ENCODE peak calls at places on chromosomes 12 and 14, in five cellular contexts. X, Y, U, V and D are unnamed samples.

GRCh38 chr14:31937730-31938346 is 139.3 kb upstream of the ARHGAP5 start:
- DNase-seq in U (peak; percentile 79), X (peak; percentile 75), V (peak; percentile 98), Y (peak; percentile 55), D (no peak)

GRCh38 chr12:80045594-80045993 is 53.7 kb upstream of the OTOGL start:
- DNase-seq in Y (no peak), V (no peak), U (no peak), X (no peak), D (no peak)

GRCh38 chr12:112905451-112906089 is 1.2 kb upstream of the OAS1 start:
- DNase-seq in U (no peak), X (no peak), V (no peak), Y (no peak), D (no peak)

GRCh38 chr14:39247256-39247655 is 13.5 kb downstream of the MIA2 start:
- DNase-seq in Y (no peak), X (no peak), U (no peak), V (no peak), D (no peak)

GRCh38 chr14:89563503-89563902 is 146.5 kb upstream of the FOXN3 start:
- DNase-seq in X (no peak), U (no peak), Y (no peak), V (no peak), D (no peak)

GRCh38 chr12:42442328-42442759 is 116.4 kb downstream of the PPHLN1 start:
- DNase-seq in Y (no peak), V (peak; percentile 5), U (peak; percentile 70), X (no peak), D (peak; percentile 56)

GRCh38 chr12:116534341-116535121 is 24.6 kb upstream of the MAP1LC3B2 start:
- DNase-seq in X (no peak), Y (no peak), U (peak; percentile 37), V (no peak), D (peak; percentile 57)

GRCh38 chr12:3164454-3165310 is 87.5 kb downstream of the TSPAN9 start:
- DNase-seq in U (no peak), V (peak; percentile 94), X (no peak), Y (no peak), D (no peak)

GRCh38 chr14:86038401-86038985 is 508.5 kb downstream of the FLRT2 start:
- DNase-seq in V (peak; percentile 10), U (peak; percentile 9), Y (no peak), X (peak; percentile 9), D (peak; percentile 72)

GRCh38 chr14:100096656-100097055 is 31.4 kb downstream of the EVL start:
- DNase-seq in Y (no peak), U (no peak), X (no peak), V (no peak), D (no peak)

GRCh38 chr14:86574026-86574777 is 1044.3 kb downstream of the FLRT2 start:
- DNase-seq in Y (no peak), X (no peak), U (no peak), V (peak; percentile 0), D (no peak)

GRCh38 chr14:64880382-64881121 is 845 bp upstream of the SPTB start:
- DNase-seq in X (peak; percentile 73), U (peak; percentile 84), V (no peak), Y (no peak), D (peak; percentile 88)

GRCh38 chr12:106227641-106228319 is 20.0 kb downstream of the CKAP4 start:
- DNase-seq in X (no peak), Y (no peak), V (peak; percentile 47), U (no peak), D (no peak)

GRCh38 chr12:5904969-5905368 is 40.1 kb downstream of the ANO2 start:
- DNase-seq in Y (no peak), X (no peak), U (no peak), V (no peak), D (no peak)

GRCh38 chr14:94005324-94005723 is 8.2 kb downstream of the CCDC197 start:
- DNase-seq in X (no peak), U (peak; percentile 14), Y (no peak), V (no peak), D (peak; percentile 54)

GRCh38 chr12:46558696-46559095 is 186.1 kb upstream of the SLC38A2 start:
- DNase-seq in V (no peak), X (no peak), Y (no peak), U (no peak), D (no peak)

GRCh38 chr12:68011882-68012207 is 22.6 kb downstream of the IFNG-AS1 start:
- DNase-seq in V (no peak), U (no peak), X (no peak), Y (no peak), D (peak; percentile 14)

GRCh38 chr12:40015360-40015759 is 90.5 kb downstream of the SLC2A13 start:
- DNase-seq in X (peak; percentile 15), Y (no peak), V (no peak), U (no peak), D (no peak)

GRCh38 chr12:130344529-130344928 is 6.8 kb downstream of the PIWIL1 start:
- DNase-seq in U (no peak), Y (no peak), V (no peak), X (no peak), D (no peak)

GRCh38 chr12:115871714-115872113 is 405.8 kb downstream of the MED13L start:
- DNase-seq in V (peak; percentile 45), U (peak; percentile 33), X (peak; percentile 66), Y (no peak), D (peak; percentile 86)

GRCh38 chr12:113762849-113763816 is 203.0 kb downstream of the RBM19 start:
- DNase-seq in Y (no peak), U (no peak), V (no peak), X (no peak), D (no peak)

GRCh38 chr14:89629383-89629782 is 212.3 kb upstream of the FOXN3 start:
- DNase-seq in U (no peak), V (no peak), X (no peak), Y (no peak), D (peak; percentile 12)

GRCh38 chr12:44405267-44405666 is 470.8 kb downstream of the NELL2 start:
- DNase-seq in V (no peak), X (no peak), Y (no peak), U (no peak), D (peak; percentile 59)

GRCh38 chr12:124487834-124488165 is 79.6 kb downstream of the NCOR2 start:
- DNase-seq in X (no peak), V (no peak), U (no peak), Y (no peak), D (no peak)

GRCh38 chr14:100271247-100271939 is 32.4 kb downstream of the YY1 start:
- DNase-seq in U (peak; percentile 21), X (no peak), Y (no peak), V (peak; percentile 66), D (peak; percentile 69)

DNA sequence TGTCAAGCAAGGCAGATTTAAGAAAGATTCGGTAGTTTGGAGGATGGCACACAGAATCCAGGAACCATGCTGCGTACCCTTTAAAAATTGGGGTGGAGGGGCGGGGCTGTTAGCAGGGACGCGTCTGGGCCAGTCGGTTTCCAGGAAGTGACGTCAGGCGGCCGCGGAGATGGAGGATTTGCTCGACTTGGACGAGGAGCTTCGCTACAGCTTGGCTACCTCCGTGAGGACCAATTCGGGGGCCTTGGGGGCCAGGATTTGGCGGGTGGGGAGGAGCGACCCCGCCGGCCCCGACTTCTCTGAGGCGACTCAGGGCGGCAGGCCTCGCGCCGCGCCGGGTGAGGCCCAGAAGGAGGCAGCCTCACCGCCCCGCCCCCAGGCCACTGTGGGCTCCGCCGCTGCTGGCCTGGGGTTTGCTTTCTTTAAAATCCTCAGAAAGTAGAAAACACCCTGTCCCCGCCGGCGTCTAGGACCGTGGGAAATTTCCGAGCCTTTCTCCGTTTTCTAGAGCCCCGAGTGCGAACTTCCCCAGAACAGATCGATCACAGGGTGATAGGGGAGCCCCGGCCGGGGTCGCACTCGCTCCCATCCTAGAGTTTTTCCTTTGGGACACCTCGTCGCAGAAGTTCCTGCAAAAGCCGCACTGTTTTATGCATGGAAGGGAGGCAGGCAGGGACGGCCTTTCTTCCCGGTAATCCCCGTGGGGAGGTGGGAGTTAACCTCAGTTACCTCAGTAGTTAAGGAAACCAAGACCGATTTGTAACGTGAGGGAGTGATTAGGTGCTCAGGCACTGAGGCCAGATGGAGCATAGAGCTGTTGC is at the start of gene IFT43:
- DNase-seq in Y (no peak), V (no peak), U (peak; percentile 82), X (peak; percentile 85), D (peak; percentile 90)
- TF ChIP-seq JUNB in Y (no peak), V (no peak), U (no peak), X (no peak), D (no peak)

DNA sequence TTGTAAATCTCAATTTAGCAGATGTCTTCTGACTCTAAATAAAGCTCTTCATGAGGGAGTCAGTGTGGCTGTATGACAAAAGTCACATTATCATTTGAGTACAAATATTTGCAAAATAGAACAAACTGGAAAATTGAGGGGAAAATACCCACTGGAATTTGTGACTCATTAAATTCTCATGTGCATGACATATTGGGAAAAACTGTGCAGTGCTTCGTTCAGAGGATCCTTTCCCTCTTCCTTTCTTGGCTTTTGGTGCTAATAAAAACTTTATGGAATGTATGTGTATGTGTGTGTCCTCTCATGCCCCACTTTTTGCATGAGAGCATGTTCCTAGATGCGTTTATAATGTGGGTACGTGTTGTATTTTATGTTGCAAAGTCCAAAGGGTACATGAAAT is 267.8 kb downstream of the KTN1 start:
- DNase-seq in V (no peak), X (no peak), U (no peak), Y (no peak), D (no peak)
- H3K4me2 ChIP-seq in V (no peak overlapping the region), X (peak overlapping the region; percentile 24), U (no peak overlapping the region), Y (no peak overlapping the region), D (no peak overlapping the region)

DNA sequence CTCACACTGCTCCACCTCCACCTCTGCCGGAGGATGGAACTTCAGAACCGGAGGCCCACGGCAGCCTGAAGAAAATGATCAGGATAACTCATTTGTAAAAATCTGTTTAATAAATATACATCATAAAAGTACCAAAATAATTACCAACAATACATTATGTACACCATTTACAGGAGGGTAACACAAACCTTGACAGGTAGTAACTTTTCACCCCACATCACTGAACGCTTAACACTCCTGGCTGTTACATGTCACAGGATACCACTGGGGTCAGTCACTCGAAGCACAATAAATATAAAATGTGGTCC is 3.2 kb downstream of the NFKBIA start:
- DNase-seq in Y (no peak), V (no peak), U (no peak), X (no peak), D (no peak)
- H3K4me3 ChIP-seq in Y (peak overlapping the region; percentile 98), V (no peak overlapping the region), U (no peak overlapping the region), X (peak overlapping the region; percentile 97), D (no peak overlapping the region)

DNA sequence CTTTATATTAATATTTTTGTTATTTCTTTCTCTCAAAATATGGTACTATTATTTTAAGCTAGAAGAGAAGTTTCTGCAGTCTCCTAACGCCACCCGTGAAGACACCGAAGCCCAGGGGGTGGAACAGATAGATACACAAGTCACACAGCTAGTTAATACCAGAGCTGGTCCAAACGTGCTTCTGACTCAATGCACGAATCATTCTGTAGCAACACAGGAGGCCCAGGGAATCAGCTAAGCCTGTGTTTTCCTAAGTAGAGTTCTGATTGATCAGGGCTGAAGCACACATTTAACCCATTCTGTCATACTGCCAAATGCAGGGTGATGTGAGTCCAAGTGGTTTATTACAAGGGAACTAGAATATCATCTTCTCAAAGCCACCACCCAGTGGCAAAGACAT is 116.9 kb upstream of the PWP1 start:
- DNase-seq in V (no peak), U (no peak), X (no peak), Y (no peak), D (no peak)
- TF ChIP-seq JUNB in V (no peak), U (no peak), X (no peak), Y (no peak), D (no peak)

GRCh38 chr12:24226745-24227350 is 277.4 kb upstream of the SOX5 start:
- DNase-seq in Y (no peak), U (peak; percentile 2), V (peak; percentile 1), X (no peak), D (no peak)
- H3K4me2 ChIP-seq in Y (no peak overlapping the region), U (no peak overlapping the region), V (no peak overlapping the region), X (no peak overlapping the region), D (no peak overlapping the region)